ENCODE peak calls at places on chromosomes 11 and 22, in ten cellular contexts. C is astrocyte of the spinal cord, B is stomach, F is dorsolateral prefrontal cortex, Z is heart right ventricle, O is cardiac fibroblast, Y is endothelial cell of umbilical vein, M is ovary, N is mammary epithelial cell, P is lower leg skin. A is an unnamed sample.

GRCh38 chr11:33987975-33988580 is 63.5 kb upstream of the CAPRIN1 start:
- DNase-seq in C (peak), B (peak), F (peak), Z (peak), O (peak), Y (peak), M (peak), N (peak), P (peak), A (peak)

GRCh38 chr11:61142424-61142823 is 18.8 kb downstream of the VPS37C start:
- DNase-seq in C (no peak), B (no peak), F (no peak), Z (no peak), O (peak), Y (no peak), M (no peak), N (peak), P (no peak), A (peak)

GRCh38 chr22:44351685-44352377 is 39.1 kb upstream of the SHISAL1 start:
- DNase-seq in C (peak), B (no peak), F (no peak), Z (no peak), O (peak), Y (peak), M (peak), N (peak), P (no peak), A (peak)

GRCh38 chr22:30861131-30861530 is 107.4 kb downstream of the MORC2 start:
- DNase-seq in C (no peak), B (peak), F (peak), Z (no peak), O (no peak), Y (no peak), M (no peak), N (no peak), P (no peak), A (no peak)

GRCh38 chr11:48044577-48044976 is 64.2 kb downstream of the PTPRJ start:
- DNase-seq in C (no peak), B (no peak), F (peak), Z (peak), O (no peak), Y (no peak), M (no peak), N (no peak), P (peak), A (no peak)

GRCh38 chr11:10302744-10303557 is 1.9 kb upstream of the ADM start:
- DNase-seq in C (peak), B (peak), F (peak), Z (peak), O (peak), Y (peak), M (peak), N (peak), P (peak), A (peak)

GRCh38 chr11:111730871-111731591 is 35.2 kb downstream of the PPP2R1B start:
- DNase-seq in C (peak), B (peak), F (no peak), Z (no peak), O (peak), Y (no peak), M (peak), N (peak), P (peak), A (peak)

GRCh38 chr22:33049125-33049729 is 9.0 kb downstream of the SYN3 start:
- DNase-seq in C (peak), B (peak), F (peak), Z (peak), O (peak), Y (peak), M (peak), N (peak), P (peak), A (peak)

GRCh38 chr22:24516301-24516737 is 21.2 kb downstream of the UPB1 start:
- DNase-seq in C (peak), B (no peak), F (no peak), Z (no peak), O (peak), Y (no peak), M (no peak), N (peak), P (no peak), A (peak)

GRCh38 chr22:33579448-33580093 is 340.7 kb downstream of the LARGE1 start:
- DNase-seq in C (peak), B (peak), F (peak), Z (peak), O (peak), Y (no peak), M (no peak), N (peak), P (peak), A (peak)

GRCh38 chr11:22193348-22194051 is 615 bp downstream of the ANO5 start:
- DNase-seq in C (no peak), B (peak), F (peak), Z (peak), O (no peak), Y (peak), M (peak), N (no peak), P (no peak), A (no peak)

GRCh38 chr11:110490886-110491285 is 61.1 kb downstream of the FDX1 start:
- DNase-seq in C (peak), B (no peak), F (no peak), Z (no peak), O (peak), Y (no peak), M (no peak), N (peak), P (no peak), A (peak)

GRCh38 chr11:10893713-10894112 is 35.9 kb upstream of the ZBED5 start:
- DNase-seq in C (peak), B (no peak), F (no peak), Z (no peak), O (peak), Y (no peak), M (no peak), N (no peak), P (no peak), A (peak)

GRCh38 chr11:130719516-130719915 is 196.8 kb downstream of the SNX19 start:
- DNase-seq in C (peak), B (no peak), F (no peak), Z (no peak), O (peak), Y (no peak), M (no peak), N (no peak), P (no peak), A (no peak)

GRCh38 chr11:2675540-2675939 is 24.3 kb downstream of the KCNQ1OT1 start:
- DNase-seq in C (no peak), B (no peak), F (peak), Z (no peak), O (no peak), Y (no peak), M (peak), N (no peak), P (no peak), A (no peak)

GRCh38 chr11:104556606-104557301 is 341.5 kb downstream of the CASP12 start:
- DNase-seq in C (no peak), B (no peak), F (no peak), Z (no peak), O (no peak), Y (no peak), M (no peak), N (no peak), P (no peak), A (no peak)

GRCh38 chr11:72786305-72787261 is 7.3 kb downstream of the STARD10 start:
- DNase-seq in C (no peak), B (peak), F (no peak), Z (no peak), O (no peak), Y (no peak), M (no peak), N (no peak), P (no peak), A (no peak)

GRCh38 chr11:68912254-68912653 is 8.6 kb downstream of the IGHMBP2 start:
- DNase-seq in C (no peak), B (no peak), F (no peak), Z (no peak), O (peak), Y (no peak), M (no peak), N (no peak), P (no peak), A (no peak)

GRCh38 chr22:40053460-40053859 is 58.7 kb downstream of the FAM83F start:
- DNase-seq in C (no peak), B (no peak), F (no peak), Z (no peak), O (peak), Y (no peak), M (no peak), N (no peak), P (no peak), A (peak)

GRCh38 chr11:107853070-107853469 is 5.5 kb downstream of the SLC35F2 start:
- DNase-seq in C (no peak), B (no peak), F (no peak), Z (no peak), O (no peak), Y (no peak), M (no peak), N (no peak), P (no peak), A (no peak)

GRCh38 chr11:76664578-76665061 is 5.9 kb downstream of the LRRC32 start:
- DNase-seq in C (no peak), B (no peak), F (no peak), Z (no peak), O (no peak), Y (peak), M (no peak), N (no peak), P (no peak), A (no peak)

GRCh38 chr22:37674951-37675929 is at the start of gene LGALS1:
- DNase-seq in C (peak), B (peak), F (peak), Z (peak), O (peak), Y (peak), M (peak), N (peak), P (peak), A (peak)

GRCh38 chr22:19576460-19577421 is 52.5 kb upstream of the CLDN5 start:
- DNase-seq in C (peak), B (no peak), F (no peak), Z (peak), O (peak), Y (peak), M (no peak), N (peak), P (no peak), A (peak)

GRCh38 chr11:2923446-2924375 is 5.5 kb downstream of the PHLDA2 start:
- DNase-seq in C (no peak), B (no peak), F (no peak), Z (no peak), O (no peak), Y (no peak), M (no peak), N (no peak), P (no peak), A (no peak)

GRCh38 chr11:35337136-35337918 is 82.0 kb downstream of the SLC1A2 start:
- DNase-seq in C (peak), B (no peak), F (no peak), Z (no peak), O (peak), Y (peak), M (no peak), N (peak), P (no peak), A (peak)

GRCh38 chr11:122754553-122755322 is 83.6 kb upstream of the CRTAM start:
- DNase-seq in C (no peak), B (no peak), F (no peak), Z (no peak), O (no peak), Y (no peak), M (no peak), N (no peak), P (no peak), A (no peak)

GRCh38 chr22:44260216-44261035 is 52.3 kb downstream of the SHISAL1 start:
- DNase-seq in C (no peak), B (no peak), F (no peak), Z (no peak), O (no peak), Y (no peak), M (no peak), N (no peak), P (no peak), A (no peak)

GRCh38 chr11:68900835-68901381 is 2.7 kb downstream of the MRPL21 start:
- DNase-seq in C (no peak), B (no peak), F (no peak), Z (no peak), O (no peak), Y (no peak), M (no peak), N (no peak), P (no peak), A (no peak)

DNA sequence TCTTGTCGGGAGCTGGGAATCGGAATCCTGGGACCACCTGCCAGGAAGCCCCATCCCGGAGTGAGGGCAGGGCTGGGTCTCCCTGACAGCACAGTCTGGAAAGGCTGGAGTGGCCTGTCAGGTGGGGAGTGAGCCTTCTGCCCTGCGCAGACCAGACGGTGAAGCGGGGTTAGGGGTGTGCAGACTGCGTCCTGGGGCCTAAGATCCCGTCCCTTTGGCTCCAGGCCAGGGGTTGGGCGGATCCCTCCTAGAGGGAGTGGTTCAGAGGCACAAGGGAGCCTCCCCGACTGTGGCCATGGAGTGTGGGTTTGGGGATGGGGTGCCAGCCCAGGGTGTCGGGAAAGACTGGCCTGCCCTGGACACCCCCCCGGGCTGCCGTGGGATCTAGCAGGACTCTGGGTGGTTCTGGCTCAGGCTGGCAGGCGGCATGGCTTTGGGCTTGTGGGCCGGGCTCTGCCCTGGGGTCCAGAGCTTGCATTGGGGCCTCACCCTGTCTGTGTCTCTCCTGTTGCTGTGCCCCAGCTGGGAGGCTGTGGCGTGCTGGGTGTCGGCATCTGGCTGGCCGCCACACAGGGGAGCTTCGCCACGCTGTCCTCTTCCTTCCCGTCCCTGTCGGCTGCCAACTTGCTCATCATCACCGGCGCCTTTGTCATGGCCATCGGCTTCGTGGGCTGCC is 19.5 kb downstream of the TSPAN4 start:
- DNase-seq in C (no peak), B (peak), F (no peak), Z (no peak), O (no peak), Y (no peak), M (peak), N (no peak), P (no peak), A (no peak)
- H3K4me3 ChIP-seq in C (no peak), B (no peak), F (no peak), Z (no peak), O (no peak), Y (no peak), M (no peak), N (no peak), P (no peak), A (no peak)

DNA sequence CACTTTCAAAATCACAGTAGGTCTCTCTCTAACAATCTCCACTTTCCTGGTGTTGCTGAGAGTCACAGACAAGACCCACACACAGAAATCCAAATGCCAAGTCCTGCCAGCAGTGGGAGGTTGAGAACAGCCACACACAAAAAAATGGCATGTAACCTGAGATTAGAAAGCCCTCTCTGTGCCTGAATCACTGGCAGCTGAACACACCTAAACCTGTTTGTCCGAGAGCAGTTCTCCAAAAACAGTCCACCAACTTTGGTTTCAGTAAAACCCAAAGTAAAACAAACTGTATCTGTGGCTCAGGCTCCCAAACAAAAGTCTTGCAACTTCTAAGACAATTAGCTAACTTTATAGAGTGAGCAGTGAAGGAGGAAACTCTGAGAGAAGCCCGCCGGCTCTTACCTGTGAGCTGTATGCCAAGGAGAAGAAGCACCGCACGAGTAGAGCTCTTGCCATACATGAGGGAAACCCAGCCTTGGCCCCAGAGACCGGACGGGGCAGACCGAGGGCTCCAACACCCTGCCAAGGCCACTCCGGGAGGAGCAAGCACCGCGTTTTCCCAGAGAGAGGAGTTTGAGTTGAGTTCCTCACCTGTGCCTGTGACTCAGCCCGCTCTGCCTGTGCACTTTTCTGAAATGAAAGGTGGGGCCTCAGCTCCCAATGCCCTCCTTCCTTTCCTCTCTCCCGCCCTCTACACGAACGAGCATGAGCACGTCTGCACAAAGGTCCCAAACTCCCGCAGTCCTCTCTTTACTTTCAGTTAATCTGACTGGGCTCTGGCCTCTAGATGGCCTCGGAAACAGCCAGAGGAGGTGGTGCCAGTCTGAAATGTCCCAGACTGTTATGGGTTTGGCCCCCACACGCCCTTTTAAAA is at the start of gene MPZL2:
- DNase-seq in C (no peak), B (peak), F (no peak), Z (peak), O (no peak), Y (peak), M (no peak), N (peak), P (peak), A (peak)
- TF ChIP-seq CTCF in C (no peak), B (no peak), F (no peak), Z (peak), O (no peak), Y (no peak), M (no peak), N (peak), P (no peak), A (peak)

GRCh38 chr11:1121343-1122331 is 36.1 kb upstream of the MUC5AC start:
- DNase-seq in C (no peak), B (peak), F (peak), Z (no peak), O (peak), Y (no peak), M (no peak), N (no peak), P (no peak), A (no peak)

GRCh38 chr11:1119282-1120146 is 38.2 kb upstream of the MUC5AC start:
- DNase-seq in C (no peak), B (peak), F (no peak), Z (no peak), O (no peak), Y (no peak), M (no peak), N (no peak), P (no peak), A (no peak)

GRCh38 chr11:1118755-1119275 is 38.9 kb upstream of the MUC5AC start:
- DNase-seq in C (no peak), B (no peak), F (no peak), Z (no peak), O (no peak), Y (no peak), M (no peak), N (no peak), P (no peak), A (no peak)

GRCh38 chr11:1122356-1123002 is 35.3 kb upstream of the MUC5AC start:
- DNase-seq in C (no peak), B (peak), F (peak), Z (no peak), O (no peak), Y (no peak), M (no peak), N (no peak), P (no peak), A (no peak)

DNA sequence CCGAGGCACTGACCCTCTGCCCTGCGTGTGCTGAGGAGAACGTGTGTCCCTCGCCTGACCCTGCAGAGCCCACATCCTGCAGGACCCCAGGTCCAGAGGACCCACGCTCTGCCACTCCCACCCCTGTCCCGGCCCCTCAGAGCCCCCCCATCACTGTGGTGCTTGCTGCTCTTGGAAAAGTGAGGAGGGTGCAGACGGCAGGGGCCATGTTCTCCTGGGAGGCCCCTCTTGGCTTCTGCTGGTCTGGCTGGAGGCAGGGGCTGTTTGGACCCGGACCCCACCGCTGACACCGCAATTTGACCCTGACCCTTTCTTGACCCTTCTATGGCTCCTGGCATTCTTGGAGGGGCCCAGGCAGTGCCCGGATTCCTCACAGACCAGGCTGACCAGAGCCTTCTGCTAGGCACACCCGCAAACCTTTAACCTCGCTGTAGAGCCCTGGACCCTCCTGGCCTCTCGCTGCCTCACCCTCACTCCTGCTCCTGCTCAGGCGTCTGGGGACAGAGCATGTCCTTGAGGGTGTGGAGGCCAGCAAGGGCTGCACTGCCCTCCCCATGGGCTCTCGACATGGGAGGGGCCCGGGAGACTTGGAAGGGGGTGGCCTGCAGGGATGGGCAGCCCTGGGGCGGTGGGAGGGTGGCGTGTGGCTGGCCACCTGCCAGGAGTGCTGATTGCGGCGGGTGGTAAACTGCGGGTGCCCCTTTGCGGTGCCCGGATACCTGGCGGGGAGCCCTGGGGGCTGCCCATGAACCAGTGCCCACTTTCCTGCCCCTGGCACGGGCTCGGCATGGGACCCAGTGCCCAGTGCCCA is 37.0 kb upstream of the MUC5AC start:
- DNase-seq in C (no peak), B (peak), F (peak), Z (no peak), O (no peak), Y (no peak), M (no peak), N (no peak), P (no peak), A (no peak)
- H3K4me3 ChIP-seq in C (no peak), B (no peak), F (no peak), Z (no peak), O (no peak), Y (no peak), M (no peak), N (no peak), P (no peak), A (no peak)

GRCh38 chr11:46278387-46279173 is 1.1 kb downstream of the CREB3L1 start:
- DNase-seq in C (peak), B (peak), F (no peak), Z (peak), O (peak), Y (no peak), M (peak), N (no peak), P (no peak), A (no peak)
- TF ChIP-seq CTCF in C (peak), B (peak), F (peak), Z (peak), O (peak), Y (no peak), M (peak), N (peak), P (no peak), A (peak)

DNA sequence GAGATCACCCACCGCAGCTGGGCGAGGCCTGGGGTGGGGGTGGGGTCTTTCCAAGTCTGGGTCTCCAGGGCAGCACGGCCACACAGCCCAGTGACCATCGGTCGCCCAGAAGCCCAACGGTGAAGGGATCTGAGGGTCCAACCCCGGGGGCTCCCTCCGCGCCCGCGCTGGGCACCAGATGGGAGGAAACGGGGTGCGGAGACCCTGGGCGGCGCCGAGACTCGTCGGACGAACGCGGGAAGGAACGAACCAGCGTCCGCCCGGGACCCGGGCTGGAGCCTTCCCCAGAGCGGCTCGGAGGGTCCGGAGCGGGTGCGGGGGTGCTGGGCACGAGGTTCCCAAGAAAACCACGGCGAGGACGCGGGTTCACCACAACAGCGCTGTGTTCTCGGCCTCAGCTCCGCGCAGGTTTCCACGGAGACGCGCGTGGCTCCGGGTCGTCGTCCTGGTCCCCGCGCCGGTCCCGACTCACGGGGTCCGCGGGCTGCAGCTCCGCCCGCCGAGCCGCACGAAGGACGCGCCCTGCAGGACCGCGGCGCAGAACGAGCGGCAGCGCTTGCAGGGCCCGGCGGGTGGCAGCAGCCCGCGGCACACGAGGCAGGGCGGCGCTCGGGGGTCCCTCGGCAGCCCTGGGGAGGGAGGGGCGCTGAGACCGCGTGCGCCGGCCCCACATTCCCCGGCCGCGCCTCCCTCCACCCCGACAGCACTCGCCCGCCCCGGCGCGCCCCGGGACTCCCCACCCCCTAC is 2.3 kb upstream of the IL17REL start:
- DNase-seq in C (no peak), B (no peak), F (no peak), Z (no peak), O (no peak), Y (no peak), M (no peak), N (no peak), P (no peak), A (no peak)
- H3K4me3 ChIP-seq in C (no peak), B (peak), F (no peak), Z (no peak), O (no peak), Y (no peak), M (no peak), N (no peak), P (no peak), A (no peak)